ENCODE peak calls at places on chromosomes 5 and 9, in seven cellular contexts. F, S, P, G, T, Z and O are unnamed samples.

GRCh38 chr5:134177197-134178171 is 734 bp upstream of the SKP1 start:
- DNase-seq in F (no peak), S (peak), P (peak), G (no peak), T (no peak), Z (peak), O (peak)

GRCh38 chr5:139149477-139150199 is 48.5 kb downstream of the SIL1 start:
- DNase-seq in F (no peak), S (no peak), P (no peak), G (no peak), T (no peak), Z (no peak), O (no peak)

GRCh38 chr5:178460598-178461425 is 129.4 kb downstream of the COL23A1 start:
- DNase-seq in F (peak), S (peak), P (peak), G (peak), T (peak), Z (peak), O (peak)

GRCh38 chr5:103561670-103562069 is 919 bp downstream of the NUDT12 start:
- DNase-seq in F (no peak), S (no peak), P (no peak), G (no peak), T (no peak), Z (no peak), O (no peak)

GRCh38 chr5:103910002-103910401 is 347.4 kb upstream of the NUDT12 start:
- DNase-seq in F (no peak), S (no peak), P (no peak), G (no peak), T (no peak), Z (no peak), O (no peak)

GRCh38 chr9:136944094-136944518 is 432 bp downstream of the FBXW5 start:
- DNase-seq in F (peak), S (no peak), P (no peak), G (peak), T (peak), Z (peak), O (peak)

GRCh38 chr9:1979815-1980367 is 35.3 kb upstream of the SMARCA2 start:
- DNase-seq in F (no peak), S (no peak), P (no peak), G (no peak), T (no peak), Z (no peak), O (no peak)

GRCh38 chr9:96178153-96178552 is 123.8 kb downstream of the HSD17B3 start:
- DNase-seq in F (no peak), S (no peak), P (no peak), G (no peak), T (no peak), Z (no peak), O (no peak)

GRCh38 chr5:141597814-141598213 is 21.0 kb downstream of the DIAPH1 start:
- DNase-seq in F (no peak), S (no peak), P (no peak), G (no peak), T (no peak), Z (no peak), O (no peak)

GRCh38 chr5:57531333-57531732 is 48.7 kb upstream of the ACTBL2 start:
- DNase-seq in F (no peak), S (no peak), P (no peak), G (no peak), T (no peak), Z (no peak), O (no peak)

GRCh38 chr9:69370430-69370829 is 45.4 kb downstream of the ENTREP1 start:
- DNase-seq in F (no peak), S (no peak), P (peak), G (no peak), T (no peak), Z (no peak), O (no peak)